ENCODE peak calls at places on chromosomes 16 and 17, in nine cellular contexts. One of them, this sample, is unnamed.

GRCh38 chr16:19785512-19786130 is 67.5 kb downstream of the IQCK start:
- DNase-seq in body of pancreas: no peak
- DNase-seq in mammary epithelial cell: no peak
- DNase-seq in IMR-90: no peak
- DNase-seq in fibroblast of the aortic adventitia: peak
- DNase-seq in fibroblast of villous mesenchyme: peak
- DNase-seq in hepatocyte: no peak
- DNase-seq in right atrium auricular region: no peak
- DNase-seq in dorsolateral prefrontal cortex: no peak
- DNase-seq in this sample: no peak

GRCh38 chr17:31722251-31723056 is 136.6 kb downstream of the COPRS start:
- DNase-seq in body of pancreas: peak
- DNase-seq in mammary epithelial cell: no peak
- DNase-seq in IMR-90: peak
- DNase-seq in fibroblast of the aortic adventitia: no peak
- DNase-seq in fibroblast of villous mesenchyme: peak
- DNase-seq in hepatocyte: no peak
- DNase-seq in right atrium auricular region: no peak
- DNase-seq in dorsolateral prefrontal cortex: no peak
- DNase-seq in this sample: no peak

GRCh38 chr17:5841862-5842261 is 228.3 kb upstream of the WSCD1 start:
- DNase-seq in body of pancreas: no peak
- DNase-seq in mammary epithelial cell: no peak
- DNase-seq in IMR-90: no peak
- DNase-seq in fibroblast of the aortic adventitia: no peak
- DNase-seq in fibroblast of villous mesenchyme: no peak
- DNase-seq in hepatocyte: no peak
- DNase-seq in right atrium auricular region: no peak
- DNase-seq in dorsolateral prefrontal cortex: no peak
- DNase-seq in this sample: no peak

GRCh38 chr17:17681744-17682292 is 560 bp downstream of the RAI1 start:
- DNase-seq in body of pancreas: peak
- DNase-seq in mammary epithelial cell: no peak
- DNase-seq in IMR-90: no peak
- DNase-seq in fibroblast of the aortic adventitia: no peak
- DNase-seq in fibroblast of villous mesenchyme: peak
- DNase-seq in hepatocyte: peak
- DNase-seq in right atrium auricular region: no peak
- DNase-seq in dorsolateral prefrontal cortex: peak
- DNase-seq in this sample: no peak

GRCh38 chr17:77117415-77117814 is 23.4 kb upstream of the SEC14L1 start:
- DNase-seq in body of pancreas: no peak
- DNase-seq in mammary epithelial cell: no peak
- DNase-seq in IMR-90: no peak
- DNase-seq in fibroblast of the aortic adventitia: peak
- DNase-seq in fibroblast of villous mesenchyme: peak
- DNase-seq in hepatocyte: no peak
- DNase-seq in right atrium auricular region: no peak
- DNase-seq in dorsolateral prefrontal cortex: no peak
- DNase-seq in this sample: no peak

GRCh38 chr16:68265078-68265925 is 976 bp downstream of the SLC7A6 start:
- DNase-seq in body of pancreas: peak
- DNase-seq in mammary epithelial cell: peak
- DNase-seq in IMR-90: peak
- DNase-seq in fibroblast of the aortic adventitia: peak
- DNase-seq in fibroblast of villous mesenchyme: peak
- DNase-seq in hepatocyte: peak
- DNase-seq in right atrium auricular region: peak
- DNase-seq in dorsolateral prefrontal cortex: peak
- DNase-seq in this sample: peak

GRCh38 chr16:75252946-75253911 is 1.8 kb upstream of the BCAR1 start:
- DNase-seq in body of pancreas: peak
- DNase-seq in mammary epithelial cell: no peak
- DNase-seq in IMR-90: peak
- DNase-seq in fibroblast of the aortic adventitia: peak
- DNase-seq in fibroblast of villous mesenchyme: peak
- DNase-seq in hepatocyte: peak
- DNase-seq in right atrium auricular region: no peak
- DNase-seq in dorsolateral prefrontal cortex: no peak
- DNase-seq in this sample: peak

GRCh38 chr17:78995022-78995760 is 14.4 kb downstream of the CANT1 start:
- DNase-seq in body of pancreas: no peak
- DNase-seq in mammary epithelial cell: no peak
- DNase-seq in IMR-90: no peak
- DNase-seq in fibroblast of the aortic adventitia: no peak
- DNase-seq in fibroblast of villous mesenchyme: no peak
- DNase-seq in hepatocyte: no peak
- DNase-seq in right atrium auricular region: no peak
- DNase-seq in dorsolateral prefrontal cortex: no peak
- DNase-seq in this sample: no peak

GRCh38 chr16:24896439-24896838 is 50.7 kb downstream of the SLC5A11 start:
- DNase-seq in body of pancreas: no peak
- DNase-seq in mammary epithelial cell: no peak
- DNase-seq in IMR-90: no peak
- DNase-seq in fibroblast of the aortic adventitia: no peak
- DNase-seq in fibroblast of villous mesenchyme: no peak
- DNase-seq in hepatocyte: no peak
- DNase-seq in right atrium auricular region: no peak
- DNase-seq in dorsolateral prefrontal cortex: no peak
- DNase-seq in this sample: no peak

GRCh38 chr17:36593651-36594316 is 2.1 kb downstream of the DHRS11 start:
- DNase-seq in body of pancreas: no peak
- DNase-seq in mammary epithelial cell: no peak
- DNase-seq in IMR-90: no peak
- DNase-seq in fibroblast of the aortic adventitia: no peak
- DNase-seq in fibroblast of villous mesenchyme: no peak
- DNase-seq in hepatocyte: peak
- DNase-seq in right atrium auricular region: no peak
- DNase-seq in dorsolateral prefrontal cortex: no peak
- DNase-seq in this sample: no peak

GRCh38 chr16:80319181-80319580 is 221.6 kb upstream of the DYNLRB2 start:
- DNase-seq in body of pancreas: no peak
- DNase-seq in mammary epithelial cell: peak
- DNase-seq in IMR-90: no peak
- DNase-seq in fibroblast of the aortic adventitia: no peak
- DNase-seq in fibroblast of villous mesenchyme: no peak
- DNase-seq in hepatocyte: no peak
- DNase-seq in right atrium auricular region: no peak
- DNase-seq in dorsolateral prefrontal cortex: no peak
- DNase-seq in this sample: no peak

GRCh38 chr16:80318107-80318506 is 222.7 kb upstream of the DYNLRB2 start:
- DNase-seq in body of pancreas: no peak
- DNase-seq in mammary epithelial cell: no peak
- DNase-seq in IMR-90: no peak
- DNase-seq in fibroblast of the aortic adventitia: no peak
- DNase-seq in fibroblast of villous mesenchyme: no peak
- DNase-seq in hepatocyte: no peak
- DNase-seq in right atrium auricular region: no peak
- DNase-seq in dorsolateral prefrontal cortex: no peak
- DNase-seq in this sample: no peak

GRCh38 chr16:80314042-80314441 is 226.8 kb upstream of the DYNLRB2 start:
- DNase-seq in body of pancreas: no peak
- DNase-seq in mammary epithelial cell: no peak
- DNase-seq in IMR-90: no peak
- DNase-seq in fibroblast of the aortic adventitia: no peak
- DNase-seq in fibroblast of villous mesenchyme: no peak
- DNase-seq in hepatocyte: no peak
- DNase-seq in right atrium auricular region: no peak
- DNase-seq in dorsolateral prefrontal cortex: no peak
- DNase-seq in this sample: no peak

GRCh38 chr16:80323187-80323807 is 217.5 kb upstream of the DYNLRB2 start:
- DNase-seq in body of pancreas: no peak
- DNase-seq in mammary epithelial cell: no peak
- DNase-seq in IMR-90: no peak
- DNase-seq in fibroblast of the aortic adventitia: no peak
- DNase-seq in fibroblast of villous mesenchyme: no peak
- DNase-seq in hepatocyte: no peak
- DNase-seq in right atrium auricular region: no peak
- DNase-seq in dorsolateral prefrontal cortex: no peak
- DNase-seq in this sample: no peak

GRCh38 chr16:80317132-80318098 is 223.4 kb upstream of the DYNLRB2 start:
- DNase-seq in body of pancreas: no peak
- DNase-seq in mammary epithelial cell: no peak
- DNase-seq in IMR-90: peak
- DNase-seq in fibroblast of the aortic adventitia: no peak
- DNase-seq in fibroblast of villous mesenchyme: no peak
- DNase-seq in hepatocyte: peak
- DNase-seq in right atrium auricular region: no peak
- DNase-seq in dorsolateral prefrontal cortex: no peak
- DNase-seq in this sample: no peak
- TF ChIP-seq CTCF in body of pancreas: no peak
- TF ChIP-seq CTCF in mammary epithelial cell: peak
- TF ChIP-seq CTCF in IMR-90: peak
- TF ChIP-seq CTCF in fibroblast of the aortic adventitia: peak
- TF ChIP-seq CTCF in fibroblast of villous mesenchyme: peak
- TF ChIP-seq CTCF in hepatocyte: peak
- TF ChIP-seq CTCF in right atrium auricular region: no peak
- TF ChIP-seq CTCF in dorsolateral prefrontal cortex: no peak
- TF ChIP-seq CTCF in this sample: no peak

DNA sequence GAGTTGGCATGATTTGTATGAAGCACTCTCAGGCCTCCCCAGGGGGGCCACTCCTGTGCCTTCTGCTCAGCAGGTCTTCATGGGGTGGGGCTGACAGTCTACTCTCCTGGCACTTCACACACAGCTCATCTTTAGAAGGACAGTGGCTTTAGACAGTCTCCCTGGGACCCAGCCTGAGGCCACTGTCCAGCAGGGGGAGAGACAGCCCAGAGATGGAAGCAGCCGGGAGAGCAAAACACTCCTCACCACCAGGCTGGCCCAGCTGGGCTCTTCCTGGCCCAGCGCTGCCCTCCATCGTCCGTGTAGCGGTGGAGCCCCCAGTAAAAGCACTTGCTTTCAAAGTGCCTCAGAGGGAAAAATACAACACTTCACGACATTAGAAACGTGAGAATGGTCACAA is 62.0 kb upstream of the CRHR1 start:
- DNase-seq in body of pancreas: peak
- DNase-seq in mammary epithelial cell: no peak
- DNase-seq in IMR-90: peak
- DNase-seq in fibroblast of the aortic adventitia: no peak
- DNase-seq in fibroblast of villous mesenchyme: peak
- DNase-seq in hepatocyte: peak
- DNase-seq in right atrium auricular region: no peak
- DNase-seq in dorsolateral prefrontal cortex: no peak
- DNase-seq in this sample: no peak
- TF ChIP-seq CTCF in body of pancreas: no peak
- TF ChIP-seq CTCF in mammary epithelial cell: no peak
- TF ChIP-seq CTCF in IMR-90: peak
- TF ChIP-seq CTCF in fibroblast of the aortic adventitia: peak
- TF ChIP-seq CTCF in fibroblast of villous mesenchyme: peak
- TF ChIP-seq CTCF in hepatocyte: peak
- TF ChIP-seq CTCF in right atrium auricular region: no peak
- TF ChIP-seq CTCF in dorsolateral prefrontal cortex: peak
- TF ChIP-seq CTCF in this sample: no peak

DNA sequence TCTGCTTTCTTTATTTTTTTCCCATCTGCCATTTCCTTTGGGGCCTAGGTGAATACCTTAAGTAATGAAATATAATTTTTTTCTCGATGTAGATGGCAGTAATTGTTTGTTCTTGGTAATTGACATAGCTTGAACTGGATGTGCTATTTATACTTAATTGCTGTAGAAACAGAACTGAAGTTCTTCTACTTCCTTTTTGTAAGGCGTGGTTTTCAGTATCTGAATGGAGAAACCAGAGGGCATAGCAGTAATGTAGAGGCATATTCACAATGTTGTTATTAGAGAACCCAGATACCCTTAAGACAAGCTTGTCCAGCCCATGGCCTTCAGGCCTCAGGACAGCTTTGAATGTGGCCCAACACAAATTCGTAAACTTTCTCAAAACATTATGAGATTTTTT is 16.4 kb downstream of the ATP6V0A1 start:
- DNase-seq in body of pancreas: no peak
- DNase-seq in mammary epithelial cell: no peak
- DNase-seq in IMR-90: no peak
- DNase-seq in fibroblast of the aortic adventitia: no peak
- DNase-seq in fibroblast of villous mesenchyme: no peak
- DNase-seq in hepatocyte: no peak
- DNase-seq in right atrium auricular region: no peak
- DNase-seq in dorsolateral prefrontal cortex: no peak
- DNase-seq in this sample: no peak
- TF ChIP-seq CTCF in body of pancreas: no peak
- TF ChIP-seq CTCF in mammary epithelial cell: no peak
- TF ChIP-seq CTCF in IMR-90: no peak
- TF ChIP-seq CTCF in fibroblast of the aortic adventitia: no peak
- TF ChIP-seq CTCF in fibroblast of villous mesenchyme: no peak
- TF ChIP-seq CTCF in hepatocyte: no peak
- TF ChIP-seq CTCF in right atrium auricular region: no peak
- TF ChIP-seq CTCF in dorsolateral prefrontal cortex: no peak
- TF ChIP-seq CTCF in this sample: no peak

DNA sequence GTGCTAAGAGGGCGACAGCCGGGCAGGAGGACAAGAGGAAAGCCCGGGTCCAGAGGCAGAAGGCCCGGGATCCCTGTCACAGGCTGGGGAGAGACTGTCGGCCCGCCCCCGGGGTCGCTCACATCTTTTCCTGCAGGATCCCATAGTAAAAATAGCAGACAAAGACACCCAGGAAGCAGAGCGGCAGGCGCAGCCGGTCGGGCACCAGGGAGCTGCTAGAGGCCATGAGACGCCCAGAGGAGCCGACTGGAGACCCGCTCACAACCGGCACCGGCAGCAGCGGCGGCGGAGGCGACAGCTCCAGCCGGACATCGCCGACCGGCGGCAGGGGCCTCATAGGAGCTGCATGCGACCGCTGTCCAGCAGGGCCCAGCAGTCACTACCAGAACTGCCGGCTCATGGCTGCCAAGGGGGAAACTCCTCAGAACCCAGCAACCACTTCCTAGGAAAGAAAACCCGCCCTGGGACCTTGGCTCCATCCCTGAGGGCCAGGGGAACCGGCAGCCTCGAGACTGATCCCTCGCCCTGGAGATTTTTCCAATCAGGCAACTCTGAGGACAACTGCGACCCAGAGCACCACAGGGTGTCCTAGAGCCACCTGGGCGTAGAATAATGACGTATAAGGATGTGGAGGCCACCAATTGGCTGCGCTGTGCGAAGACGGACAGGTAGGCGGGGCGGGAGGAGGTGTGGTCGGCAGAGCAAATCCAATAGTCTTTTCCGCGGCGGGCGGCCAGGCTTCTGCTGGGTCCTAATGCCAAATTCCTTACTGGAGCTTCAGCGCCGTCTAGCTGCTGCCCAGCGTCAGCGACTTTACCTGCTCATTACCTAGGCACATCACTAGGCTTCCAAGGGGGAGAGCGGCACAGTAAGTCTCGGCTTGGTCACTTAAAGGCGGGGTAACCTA is at the start of gene SLC35B1:
- DNase-seq in body of pancreas: peak
- DNase-seq in mammary epithelial cell: peak
- DNase-seq in IMR-90: peak
- DNase-seq in fibroblast of the aortic adventitia: peak
- DNase-seq in fibroblast of villous mesenchyme: peak
- DNase-seq in hepatocyte: peak
- DNase-seq in right atrium auricular region: peak
- DNase-seq in dorsolateral prefrontal cortex: peak
- DNase-seq in this sample: peak
- TF ChIP-seq CTCF in body of pancreas: peak
- TF ChIP-seq CTCF in mammary epithelial cell: peak
- TF ChIP-seq CTCF in IMR-90: peak
- TF ChIP-seq CTCF in fibroblast of the aortic adventitia: peak
- TF ChIP-seq CTCF in fibroblast of villous mesenchyme: peak
- TF ChIP-seq CTCF in hepatocyte: peak
- TF ChIP-seq CTCF in right atrium auricular region: peak
- TF ChIP-seq CTCF in dorsolateral prefrontal cortex: peak
- TF ChIP-seq CTCF in this sample: peak

This sample was measured in mesothelial cell of epicardium.